ENCODE peak calls at places on chromosome 7, in eight cellular contexts. One of them, this sample, is unnamed.
A peak's percentile ranks its signal among the peaks of the same experiment; 100 is the strongest.

GRCh38 chr7:4080013-4080412 is 602.1 kb upstream of the FOXK1 start:
- DNase-seq in IMR-90: no peak
- DNase-seq in PC-3: no peak
- DNase-seq in adrenal gland: no peak
- DNase-seq in GM20000: no peak
- DNase-seq in left ventricle myocardium inferior: no peak
- DNase-seq in mammary epithelial cell: no peak
- DNase-seq in K562: no peak
- DNase-seq in this sample: no peak

GRCh38 chr7:3641556-3641955 is 340.5 kb downstream of the SDK1 start:
- DNase-seq in GM20000: no peak
- DNase-seq in adrenal gland: no peak
- DNase-seq in mammary epithelial cell: no peak
- DNase-seq in PC-3: no peak
- DNase-seq in IMR-90: no peak
- DNase-seq in left ventricle myocardium inferior: no peak
- DNase-seq in K562: no peak
- DNase-seq in this sample: peak; percentile 5

GRCh38 chr7:137402535-137403258 is 59.2 kb upstream of the PTN start:
- DNase-seq in IMR-90: no peak
- DNase-seq in mammary epithelial cell: no peak
- DNase-seq in GM20000: no peak
- DNase-seq in adrenal gland: no peak
- DNase-seq in left ventricle myocardium inferior: no peak
- DNase-seq in K562: no peak
- DNase-seq in PC-3: no peak
- DNase-seq in this sample: peak; percentile 8

GRCh38 chr7:159136442-159136841 is 8.2 kb downstream of the VIPR2 start:
- DNase-seq in PC-3: peak; percentile 31
- DNase-seq in adrenal gland: no peak
- DNase-seq in GM20000: no peak
- DNase-seq in left ventricle myocardium inferior: no peak
- DNase-seq in mammary epithelial cell: no peak
- DNase-seq in IMR-90: no peak
- DNase-seq in K562: no peak
- DNase-seq in this sample: no peak

GRCh38 chr7:153193144-153193595 is 433.6 kb downstream of the ACTR3B start:
- DNase-seq in PC-3: peak; percentile 27
- DNase-seq in K562: peak; percentile 76
- DNase-seq in mammary epithelial cell: no peak
- DNase-seq in left ventricle myocardium inferior: no peak
- DNase-seq in adrenal gland: peak; percentile 4
- DNase-seq in GM20000: peak; percentile 29
- DNase-seq in IMR-90: no peak
- DNase-seq in this sample: peak; percentile 71

GRCh38 chr7:127782550-127783266 is 130.7 kb downstream of the SND1 start:
- DNase-seq in PC-3: no peak
- DNase-seq in GM20000: no peak
- DNase-seq in left ventricle myocardium inferior: no peak
- DNase-seq in K562: no peak
- DNase-seq in mammary epithelial cell: no peak
- DNase-seq in IMR-90: peak; percentile 38
- DNase-seq in adrenal gland: no peak
- DNase-seq in this sample: no peak

GRCh38 chr7:122301858-122302745 is 2.4 kb downstream of the FEZF1 start:
- DNase-seq in PC-3: no peak
- DNase-seq in left ventricle myocardium inferior: no peak
- DNase-seq in K562: no peak
- DNase-seq in mammary epithelial cell: no peak
- DNase-seq in adrenal gland: no peak
- DNase-seq in GM20000: no peak
- DNase-seq in IMR-90: no peak
- DNase-seq in this sample: peak; percentile 32

GRCh38 chr7:158861936-158862704 is 5.8 kb downstream of the DYNC2I1 start:
- DNase-seq in K562: no peak
- DNase-seq in PC-3: no peak
- DNase-seq in mammary epithelial cell: no peak
- DNase-seq in left ventricle myocardium inferior: no peak
- DNase-seq in GM20000: no peak
- DNase-seq in adrenal gland: peak; percentile 33
- DNase-seq in IMR-90: no peak
- DNase-seq in this sample: no peak

GRCh38 chr7:114785496-114785895 is 136.4 kb upstream of the MDFIC start:
- DNase-seq in IMR-90: no peak
- DNase-seq in left ventricle myocardium inferior: no peak
- DNase-seq in PC-3: peak; percentile 56
- DNase-seq in mammary epithelial cell: no peak
- DNase-seq in adrenal gland: no peak
- DNase-seq in GM20000: no peak
- DNase-seq in K562: no peak
- DNase-seq in this sample: no peak

GRCh38 chr7:29471444-29472138 is 92.0 kb upstream of the PRR15 start:
- DNase-seq in GM20000: no peak
- DNase-seq in adrenal gland: no peak
- DNase-seq in IMR-90: no peak
- DNase-seq in left ventricle myocardium inferior: no peak
- DNase-seq in K562: no peak
- DNase-seq in PC-3: no peak
- DNase-seq in mammary epithelial cell: no peak
- DNase-seq in this sample: no peak

GRCh38 chr7:1290262-1291039 is 57.8 kb downstream of the UNCX start:
- DNase-seq in K562: no peak
- DNase-seq in adrenal gland: peak; percentile 4
- DNase-seq in left ventricle myocardium inferior: no peak
- DNase-seq in mammary epithelial cell: no peak
- DNase-seq in GM20000: no peak
- DNase-seq in PC-3: peak; percentile 55
- DNase-seq in IMR-90: no peak
- DNase-seq in this sample: no peak

GRCh38 chr7:12684733-12685132 is 2.7 kb upstream of the ARL4A start:
- DNase-seq in GM20000: no peak
- DNase-seq in PC-3: no peak
- DNase-seq in K562: no peak
- DNase-seq in left ventricle myocardium inferior: no peak
- DNase-seq in IMR-90: no peak
- DNase-seq in mammary epithelial cell: no peak
- DNase-seq in adrenal gland: no peak
- DNase-seq in this sample: no peak

GRCh38 chr7:139035588-139036353 is at the start of gene ZC3HAV1L:
- DNase-seq in left ventricle myocardium inferior: peak; percentile 68
- DNase-seq in PC-3: peak; percentile 67
- DNase-seq in adrenal gland: peak; percentile 56
- DNase-seq in GM20000: peak; percentile 91
- DNase-seq in IMR-90: peak; percentile 63
- DNase-seq in mammary epithelial cell: peak; percentile 59
- DNase-seq in K562: no peak
- DNase-seq in this sample: peak; percentile 66

GRCh38 chr7:28102778-28103177 is 77.8 kb downstream of the JAZF1 start:
- DNase-seq in IMR-90: peak; percentile 84
- DNase-seq in K562: peak; percentile 16
- DNase-seq in GM20000: no peak
- DNase-seq in mammary epithelial cell: no peak
- DNase-seq in adrenal gland: peak; percentile 87
- DNase-seq in PC-3: peak; percentile 25
- DNase-seq in left ventricle myocardium inferior: no peak
- DNase-seq in this sample: no peak

GRCh38 chr7:47720141-47720906 is 138.4 kb upstream of the TNS3 start:
- DNase-seq in IMR-90: peak; percentile 86
- DNase-seq in GM20000: no peak
- DNase-seq in K562: no peak
- DNase-seq in left ventricle myocardium inferior: peak; percentile 56
- DNase-seq in mammary epithelial cell: no peak
- DNase-seq in PC-3: no peak
- DNase-seq in adrenal gland: peak; percentile 37
- DNase-seq in this sample: no peak

GRCh38 chr7:148379693-148380092 is 210.9 kb upstream of the C7orf33 start:
- DNase-seq in PC-3: no peak
- DNase-seq in left ventricle myocardium inferior: no peak
- DNase-seq in IMR-90: no peak
- DNase-seq in mammary epithelial cell: no peak
- DNase-seq in adrenal gland: no peak
- DNase-seq in GM20000: no peak
- DNase-seq in K562: no peak
- DNase-seq in this sample: no peak

GRCh38 chr7:155193716-155194115 is 104.0 kb upstream of the INSIG1 start:
- DNase-seq in GM20000: no peak
- DNase-seq in PC-3: no peak
- DNase-seq in left ventricle myocardium inferior: no peak
- DNase-seq in IMR-90: no peak
- DNase-seq in mammary epithelial cell: no peak
- DNase-seq in adrenal gland: no peak
- DNase-seq in K562: no peak
- DNase-seq in this sample: no peak

GRCh38 chr7:2000153-2000687 is 232.5 kb downstream of the MAD1L1 start:
- DNase-seq in IMR-90: no peak
- DNase-seq in PC-3: no peak
- DNase-seq in mammary epithelial cell: no peak
- DNase-seq in adrenal gland: no peak
- DNase-seq in K562: no peak
- DNase-seq in GM20000: no peak
- DNase-seq in left ventricle myocardium inferior: peak; percentile 9
- DNase-seq in this sample: no peak

DNA sequence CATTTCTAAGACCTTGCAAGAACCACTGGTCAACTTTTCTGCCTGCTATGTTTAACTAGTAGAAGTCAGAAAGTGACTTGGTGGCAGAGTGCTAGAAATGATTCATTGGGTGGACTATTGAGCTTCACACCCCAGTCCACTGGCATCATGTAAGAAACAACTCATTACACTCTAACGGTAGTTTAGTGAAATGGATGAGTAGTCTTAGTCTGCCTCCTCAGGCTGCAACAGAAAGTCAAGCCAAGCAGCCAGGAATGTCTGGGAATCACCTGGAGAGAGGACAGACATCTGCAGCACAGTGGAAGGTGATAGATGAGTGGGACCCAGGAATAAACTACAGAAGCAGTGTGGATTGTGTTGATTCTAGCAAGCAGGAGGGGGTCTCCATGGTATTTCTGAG is 125.4 kb downstream of the AUTS2 start:
- DNase-seq in mammary epithelial cell: no peak
- DNase-seq in adrenal gland: no peak
- DNase-seq in K562: no peak
- DNase-seq in PC-3: no peak
- DNase-seq in GM20000: no peak
- DNase-seq in IMR-90: no peak
- DNase-seq in left ventricle myocardium inferior: no peak
- DNase-seq in this sample: no peak
- TF ChIP-seq CTCF in mammary epithelial cell: no peak
- TF ChIP-seq CTCF in adrenal gland: no peak
- TF ChIP-seq CTCF in K562: no peak
- TF ChIP-seq CTCF in PC-3: no peak
- TF ChIP-seq CTCF in GM20000: no peak
- TF ChIP-seq CTCF in IMR-90: no peak
- TF ChIP-seq CTCF in left ventricle myocardium inferior: no peak
- TF ChIP-seq CTCF in this sample: no peak

GRCh38 chr7:105931179-105931578 is 31.9 kb upstream of the CDHR3 start:
- DNase-seq in mammary epithelial cell: no peak
- DNase-seq in PC-3: no peak
- DNase-seq in K562: no peak
- DNase-seq in left ventricle myocardium inferior: no peak
- DNase-seq in IMR-90: no peak
- DNase-seq in adrenal gland: no peak
- DNase-seq in GM20000: no peak
- DNase-seq in this sample: no peak

GRCh38 chr7:105937411-105937810 is 25.7 kb upstream of the CDHR3 start:
- DNase-seq in mammary epithelial cell: no peak
- DNase-seq in left ventricle myocardium inferior: no peak
- DNase-seq in IMR-90: no peak
- DNase-seq in adrenal gland: no peak
- DNase-seq in GM20000: no peak
- DNase-seq in PC-3: no peak
- DNase-seq in K562: no peak
- DNase-seq in this sample: no peak

GRCh38 chr7:105935250-105935649 is 27.8 kb upstream of the CDHR3 start:
- DNase-seq in left ventricle myocardium inferior: no peak
- DNase-seq in PC-3: peak; percentile 19
- DNase-seq in GM20000: no peak
- DNase-seq in K562: no peak
- DNase-seq in adrenal gland: no peak
- DNase-seq in IMR-90: no peak
- DNase-seq in mammary epithelial cell: no peak
- DNase-seq in this sample: no peak

GRCh38 chr7:105932835-105933477 is 30.1 kb upstream of the CDHR3 start:
- DNase-seq in adrenal gland: no peak
- DNase-seq in left ventricle myocardium inferior: no peak
- DNase-seq in GM20000: no peak
- DNase-seq in IMR-90: peak; percentile 67
- DNase-seq in mammary epithelial cell: peak; percentile 45
- DNase-seq in K562: no peak
- DNase-seq in PC-3: no peak
- DNase-seq in this sample: no peak

DNA sequence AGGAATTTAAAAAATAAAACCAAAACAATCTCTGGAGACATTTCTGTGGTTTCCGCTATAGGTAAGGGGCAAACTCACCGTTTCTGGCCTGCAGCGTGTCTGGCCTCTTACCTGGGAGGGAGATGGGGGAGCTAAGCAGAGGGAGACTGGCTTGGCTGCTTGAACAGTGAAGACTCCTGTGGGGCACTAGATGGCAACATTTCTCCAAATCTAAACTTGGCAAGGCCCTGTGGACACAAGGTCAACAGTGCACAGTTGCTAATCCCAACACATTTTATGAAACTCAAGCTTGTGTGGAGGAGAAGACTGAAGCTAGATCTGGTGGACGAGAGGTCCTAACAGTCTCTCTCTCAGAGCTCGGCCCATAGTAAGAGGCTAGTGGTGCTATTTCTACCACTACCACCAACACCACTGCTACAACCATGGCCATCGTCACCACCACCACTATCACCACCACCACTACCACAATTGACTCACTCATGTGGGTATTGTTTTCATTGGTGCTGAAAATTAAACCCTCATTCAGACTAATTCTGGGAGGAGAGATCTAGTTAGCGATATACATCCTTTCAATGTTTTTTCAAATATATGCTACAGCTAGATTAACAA is 28.4 kb upstream of the CDHR3 start:
- DNase-seq in left ventricle myocardium inferior: no peak
- DNase-seq in GM20000: no peak
- DNase-seq in K562: peak; percentile 47
- DNase-seq in mammary epithelial cell: peak; percentile 12
- DNase-seq in PC-3: peak; percentile 16
- DNase-seq in adrenal gland: peak; percentile 66
- DNase-seq in IMR-90: peak; percentile 47
- DNase-seq in this sample: peak; percentile 27
- TF ChIP-seq CTCF in left ventricle myocardium inferior: peak; percentile 63
- TF ChIP-seq CTCF in GM20000: peak; percentile 6
- TF ChIP-seq CTCF in K562: peak; percentile 39
- TF ChIP-seq CTCF in mammary epithelial cell: no peak
- TF ChIP-seq CTCF in PC-3: peak; percentile 51
- TF ChIP-seq CTCF in adrenal gland: peak; percentile 72
- TF ChIP-seq CTCF in IMR-90: peak; percentile 48
- TF ChIP-seq CTCF in this sample: no peak

GRCh38 chr7:24894670-24895221 is 85.2 kb downstream of the OSBPL3 start:
- DNase-seq in left ventricle myocardium inferior: no peak
- DNase-seq in adrenal gland: no peak
- DNase-seq in K562: peak; percentile 34
- DNase-seq in PC-3: peak; percentile 31
- DNase-seq in GM20000: no peak
- DNase-seq in IMR-90: no peak
- DNase-seq in mammary epithelial cell: no peak
- DNase-seq in this sample: no peak
- TF ChIP-seq CTCF in left ventricle myocardium inferior: peak; percentile 58
- TF ChIP-seq CTCF in adrenal gland: no peak
- TF ChIP-seq CTCF in K562: peak; percentile 54
- TF ChIP-seq CTCF in PC-3: peak; percentile 59
- TF ChIP-seq CTCF in GM20000: no peak
- TF ChIP-seq CTCF in IMR-90: peak; percentile 43
- TF ChIP-seq CTCF in mammary epithelial cell: peak; percentile 6
- TF ChIP-seq CTCF in this sample: peak; percentile 18

GRCh38 chr7:103094102-103094501 is 19.2 kb downstream of the ARMC10 start:
- DNase-seq in GM20000: no peak
- DNase-seq in K562: no peak
- DNase-seq in PC-3: peak; percentile 38
- DNase-seq in mammary epithelial cell: no peak
- DNase-seq in left ventricle myocardium inferior: no peak
- DNase-seq in adrenal gland: no peak
- DNase-seq in IMR-90: no peak
- DNase-seq in this sample: no peak
- TF ChIP-seq CTCF in GM20000: no peak
- TF ChIP-seq CTCF in K562: no peak
- TF ChIP-seq CTCF in PC-3: peak; percentile 55
- TF ChIP-seq CTCF in mammary epithelial cell: no peak
- TF ChIP-seq CTCF in left ventricle myocardium inferior: no peak
- TF ChIP-seq CTCF in adrenal gland: no peak
- TF ChIP-seq CTCF in IMR-90: peak; percentile 22
- TF ChIP-seq CTCF in this sample: no peak

This sample was measured in endothelial cell.